ENCODE peak calls at places on chromosomes 11 and 22, in six cellular contexts. One of them, this sample, is unnamed.

GRCh38 chr11:60145677-60146076 is 37.2 kb downstream of the MS4A6A start:
- ATAC-seq in upper lobe of left lung: no peak
- ATAC-seq in GM12878: no peak
- ATAC-seq in HepG2: no peak
- ATAC-seq in K562: no peak
- ATAC-seq in HCT116: no peak
- ATAC-seq in this sample: no peak

GRCh38 chr11:11243790-11244469 is 109.1 kb downstream of the CSNK2A3 start:
- ATAC-seq in upper lobe of left lung: peak; percentile 62
- ATAC-seq in GM12878: peak; percentile 76
- ATAC-seq in HepG2: peak; percentile 29
- ATAC-seq in K562: peak; percentile 95
- ATAC-seq in HCT116: peak; percentile 93
- ATAC-seq in this sample: peak; percentile 61

GRCh38 chr11:119187123-119187892 is 2.0 kb downstream of the NHERF4 start:
- ATAC-seq in upper lobe of left lung: no peak
- ATAC-seq in GM12878: no peak
- ATAC-seq in HepG2: no peak
- ATAC-seq in K562: peak; percentile 18
- ATAC-seq in HCT116: no peak
- ATAC-seq in this sample: no peak

GRCh38 chr11:75320046-75320618 is 31.3 kb downstream of the ARRB1 start:
- ATAC-seq in upper lobe of left lung: no peak
- ATAC-seq in GM12878: no peak
- ATAC-seq in HepG2: no peak
- ATAC-seq in K562: no peak
- ATAC-seq in HCT116: no peak
- ATAC-seq in this sample: no peak

GRCh38 chr22:25775501-25775900 is 33.5 kb downstream of the MYO18B start:
- ATAC-seq in upper lobe of left lung: no peak
- ATAC-seq in GM12878: no peak
- ATAC-seq in HepG2: no peak
- ATAC-seq in K562: no peak
- ATAC-seq in HCT116: no peak
- ATAC-seq in this sample: no peak

GRCh38 chr11:126163074-126163700 is 48.3 kb downstream of the RPUSD4 start:
- ATAC-seq in upper lobe of left lung: peak; percentile 57
- ATAC-seq in GM12878: no peak
- ATAC-seq in HepG2: peak; percentile 46
- ATAC-seq in K562: no peak
- ATAC-seq in HCT116: no peak
- ATAC-seq in this sample: peak; percentile 90

GRCh38 chr11:58770627-58771457 is 39.1 kb upstream of the GLYAT start:
- ATAC-seq in upper lobe of left lung: peak; percentile 53
- ATAC-seq in GM12878: no peak
- ATAC-seq in HepG2: no peak
- ATAC-seq in K562: peak; percentile 88
- ATAC-seq in HCT116: peak; percentile 87
- ATAC-seq in this sample: no peak

GRCh38 chr11:34165786-34166557 is 60.5 kb downstream of the NAT10 start:
- ATAC-seq in upper lobe of left lung: no peak
- ATAC-seq in GM12878: no peak
- ATAC-seq in HepG2: no peak
- ATAC-seq in K562: peak; percentile 65
- ATAC-seq in HCT116: peak; percentile 53
- ATAC-seq in this sample: no peak

GRCh38 chr22:39302431-39302960 is 16.9 kb downstream of the RPL3 start:
- ATAC-seq in upper lobe of left lung: no peak
- ATAC-seq in GM12878: no peak
- ATAC-seq in HepG2: no peak
- ATAC-seq in K562: no peak
- ATAC-seq in HCT116: no peak
- ATAC-seq in this sample: no peak

GRCh38 chr11:13313005-13313819 is 35.6 kb downstream of the BMAL1 start:
- ATAC-seq in upper lobe of left lung: no peak
- ATAC-seq in GM12878: no peak
- ATAC-seq in HepG2: no peak
- ATAC-seq in K562: no peak
- ATAC-seq in HCT116: no peak
- ATAC-seq in this sample: no peak

GRCh38 chr11:3609416-3610265 is 32.2 kb downstream of the ART5 start:
- ATAC-seq in upper lobe of left lung: peak; percentile 65
- ATAC-seq in GM12878: peak; percentile 77
- ATAC-seq in HepG2: peak; percentile 59
- ATAC-seq in K562: peak; percentile 85
- ATAC-seq in HCT116: peak; percentile 89
- ATAC-seq in this sample: peak; percentile 36

GRCh38 chr11:121437018-121437685 is 15.0 kb upstream of the SORL1 start:
- ATAC-seq in upper lobe of left lung: peak; percentile 67
- ATAC-seq in GM12878: peak; percentile 21
- ATAC-seq in HepG2: no peak
- ATAC-seq in K562: no peak
- ATAC-seq in HCT116: no peak
- ATAC-seq in this sample: no peak

DNA sequence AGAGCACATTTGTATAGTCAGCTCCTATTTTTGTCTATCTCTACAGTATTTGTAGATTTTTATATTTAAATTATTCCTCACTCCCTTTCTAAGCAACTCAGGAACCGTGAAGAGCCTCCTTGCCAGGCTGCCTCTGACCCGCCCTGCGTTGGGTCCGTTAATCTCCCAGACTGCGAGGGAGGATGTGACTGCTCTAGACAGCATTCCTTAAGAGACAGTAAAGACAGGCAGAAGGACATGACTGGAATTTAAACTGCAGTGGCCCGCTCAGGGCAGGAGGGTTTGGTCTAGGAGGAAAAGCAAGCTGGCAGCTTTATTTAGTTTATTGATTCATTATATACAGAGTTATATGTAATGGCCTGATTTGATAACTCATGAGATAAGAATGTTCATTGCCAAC is 413.7 kb downstream of the TMEM135 start:
- ATAC-seq in upper lobe of left lung: no peak
- ATAC-seq in GM12878: no peak
- ATAC-seq in HepG2: no peak
- ATAC-seq in K562: no peak
- ATAC-seq in HCT116: no peak
- ATAC-seq in this sample: no peak
- TF ChIP-seq POLR2AphosphoS5 in upper lobe of left lung: no peak
- TF ChIP-seq POLR2AphosphoS5 in GM12878: no peak
- TF ChIP-seq POLR2AphosphoS5 in HepG2: no peak
- TF ChIP-seq POLR2AphosphoS5 in K562: no peak
- TF ChIP-seq POLR2AphosphoS5 in HCT116: no peak
- TF ChIP-seq POLR2AphosphoS5 in this sample: no peak

GRCh38 chr11:117098269-117099231 is at the start of gene SIK3:
- ATAC-seq in upper lobe of left lung: peak; percentile 95
- ATAC-seq in GM12878: peak; percentile 69
- ATAC-seq in HepG2: peak; percentile 66
- ATAC-seq in K562: peak; percentile 82
- ATAC-seq in HCT116: peak; percentile 85
- ATAC-seq in this sample: peak; percentile 93
- TF ChIP-seq POLR2A in upper lobe of left lung: no peak
- TF ChIP-seq POLR2A in GM12878: peak; percentile 79
- TF ChIP-seq POLR2A in HepG2: peak; percentile 37
- TF ChIP-seq POLR2A in K562: peak; percentile 63
- TF ChIP-seq POLR2A in HCT116: no peak
- TF ChIP-seq POLR2A in this sample: peak; percentile 57

GRCh38 chr11:68804786-68805185 is 36.9 kb downstream of the CPT1A start:
- ATAC-seq in upper lobe of left lung: no peak
- ATAC-seq in GM12878: no peak
- ATAC-seq in HepG2: peak; percentile 30
- ATAC-seq in K562: peak; percentile 63
- ATAC-seq in HCT116: no peak
- ATAC-seq in this sample: no peak
- TF ChIP-seq CTCF in upper lobe of left lung: no peak
- TF ChIP-seq CTCF in GM12878: no peak
- TF ChIP-seq CTCF in HepG2: no peak
- TF ChIP-seq CTCF in K562: peak; percentile 15
- TF ChIP-seq CTCF in HCT116: no peak
- TF ChIP-seq CTCF in this sample: no peak

GRCh38 chr11:65856689-65857499 is 1.1 kb downstream of the CFL1 start:
- ATAC-seq in upper lobe of left lung: peak; percentile 69
- ATAC-seq in GM12878: peak; percentile 50
- ATAC-seq in HepG2: peak; percentile 19
- ATAC-seq in K562: peak; percentile 32
- ATAC-seq in HCT116: peak; percentile 18
- ATAC-seq in this sample: peak; percentile 53

GRCh38 chr11:65859812-65860277 is 388 bp upstream of the MUS81 start:
- ATAC-seq in upper lobe of left lung: no peak
- ATAC-seq in GM12878: no peak
- ATAC-seq in HepG2: no peak
- ATAC-seq in K562: no peak
- ATAC-seq in HCT116: peak; percentile 5
- ATAC-seq in this sample: no peak

GRCh38 chr11:65857500-65858353 is at the start of gene CFL1:
- ATAC-seq in upper lobe of left lung: peak; percentile 85
- ATAC-seq in GM12878: peak; percentile 72
- ATAC-seq in HepG2: peak; percentile 0
- ATAC-seq in K562: peak; percentile 78
- ATAC-seq in HCT116: peak; percentile 62
- ATAC-seq in this sample: peak; percentile 80

GRCh38 chr11:65859134-65859811 is 960 bp upstream of the MUS81 start:
- ATAC-seq in upper lobe of left lung: peak; percentile 83
- ATAC-seq in GM12878: peak; percentile 78
- ATAC-seq in HepG2: peak; percentile 78
- ATAC-seq in K562: peak; percentile 80
- ATAC-seq in HCT116: peak; percentile 66
- ATAC-seq in this sample: peak; percentile 78

GRCh38 chr11:65858354-65859133 is 564 bp upstream of the CFL1 start:
- ATAC-seq in upper lobe of left lung: no peak
- ATAC-seq in GM12878: no peak
- ATAC-seq in HepG2: peak; percentile 68
- ATAC-seq in K562: no peak
- ATAC-seq in HCT116: no peak
- ATAC-seq in this sample: no peak
- TF ChIP-seq POLR2AphosphoS5 in upper lobe of left lung: no peak
- TF ChIP-seq POLR2AphosphoS5 in GM12878: peak; percentile 23
- TF ChIP-seq POLR2AphosphoS5 in HepG2: no peak
- TF ChIP-seq POLR2AphosphoS5 in K562: peak; percentile 15
- TF ChIP-seq POLR2AphosphoS5 in HCT116: no peak
- TF ChIP-seq POLR2AphosphoS5 in this sample: no peak

This sample was measured in gastroesophageal sphincter.